ENCODE peak calls at places on chromosomes 12 and 14, in five cellular contexts. One of them, this sample, is unnamed.

GRCh38 chr14:105398726-105399440 is 545 bp downstream of the TEX22 start:
- ATAC-seq in upper lobe of right lung: peak; percentile 55
- ATAC-seq in left lung: peak; percentile 52
- ATAC-seq in right cardiac atrium: peak; percentile 68
- ATAC-seq in HepG2: peak; percentile 83
- ATAC-seq in this sample: peak; percentile 48

GRCh38 chr14:91755560-91755959 is 23.7 kb upstream of the CATSPERB start:
- ATAC-seq in upper lobe of right lung: peak; percentile 73
- ATAC-seq in left lung: peak; percentile 74
- ATAC-seq in right cardiac atrium: no peak
- ATAC-seq in HepG2: peak; percentile 73
- ATAC-seq in this sample: no peak

GRCh38 chr12:110923692-110924334 is 3.4 kb upstream of the MYL2 start:
- ATAC-seq in upper lobe of right lung: no peak
- ATAC-seq in left lung: no peak
- ATAC-seq in right cardiac atrium: no peak
- ATAC-seq in HepG2: no peak
- ATAC-seq in this sample: no peak

GRCh38 chr12:107302649-107303386 is 209.5 kb upstream of the CRY1 start:
- ATAC-seq in upper lobe of right lung: no peak
- ATAC-seq in left lung: no peak
- ATAC-seq in right cardiac atrium: no peak
- ATAC-seq in HepG2: no peak
- ATAC-seq in this sample: no peak

GRCh38 chr12:21773263-21773741 is 1.2 kb downstream of the KCNJ8 start:
- ATAC-seq in upper lobe of right lung: peak; percentile 47
- ATAC-seq in left lung: peak; percentile 30
- ATAC-seq in right cardiac atrium: peak; percentile 38
- ATAC-seq in HepG2: peak; percentile 76
- ATAC-seq in this sample: no peak

GRCh38 chr12:116508145-116509121 is 50.7 kb upstream of the MAP1LC3B2 start:
- ATAC-seq in upper lobe of right lung: peak; percentile 59
- ATAC-seq in left lung: peak; percentile 58
- ATAC-seq in right cardiac atrium: peak; percentile 74
- ATAC-seq in HepG2: no peak
- ATAC-seq in this sample: peak; percentile 70

GRCh38 chr12:76032043-76032981 is 736 bp upstream of the PHLDA1 start:
- ATAC-seq in upper lobe of right lung: peak; percentile 63
- ATAC-seq in left lung: peak; percentile 42
- ATAC-seq in right cardiac atrium: peak; percentile 56
- ATAC-seq in HepG2: peak; percentile 23
- ATAC-seq in this sample: peak; percentile 42

GRCh38 chr12:107545737-107546363 is 139.7 kb upstream of the PWP1 start:
- ATAC-seq in upper lobe of right lung: no peak
- ATAC-seq in left lung: no peak
- ATAC-seq in right cardiac atrium: no peak
- ATAC-seq in HepG2: no peak
- ATAC-seq in this sample: peak; percentile 31

GRCh38 chr12:79643821-79644220 is 46.9 kb downstream of the PAWR start:
- ATAC-seq in upper lobe of right lung: no peak
- ATAC-seq in left lung: no peak
- ATAC-seq in right cardiac atrium: no peak
- ATAC-seq in HepG2: peak; percentile 83
- ATAC-seq in this sample: no peak

GRCh38 chr12:115953031-115953430 is 324.5 kb downstream of the MED13L start:
- ATAC-seq in upper lobe of right lung: no peak
- ATAC-seq in left lung: no peak
- ATAC-seq in right cardiac atrium: no peak
- ATAC-seq in HepG2: peak; percentile 14
- ATAC-seq in this sample: no peak

GRCh38 chr12:51329742-51330141 is 5.8 kb upstream of the BIN2 start:
- ATAC-seq in upper lobe of right lung: no peak
- ATAC-seq in left lung: no peak
- ATAC-seq in right cardiac atrium: no peak
- ATAC-seq in HepG2: no peak
- ATAC-seq in this sample: no peak

GRCh38 chr14:93040443-93040842 is 75.3 kb downstream of the ITPK1 start:
- ATAC-seq in upper lobe of right lung: no peak
- ATAC-seq in left lung: no peak
- ATAC-seq in right cardiac atrium: peak; percentile 4
- ATAC-seq in HepG2: no peak
- ATAC-seq in this sample: peak; percentile 6

GRCh38 chr14:26332966-26333365 is 264.9 kb downstream of the NOVA1 start:
- ATAC-seq in upper lobe of right lung: no peak
- ATAC-seq in left lung: no peak
- ATAC-seq in right cardiac atrium: no peak
- ATAC-seq in HepG2: no peak
- ATAC-seq in this sample: peak; percentile 62

GRCh38 chr12:66453837-66454236 is 151.5 kb downstream of the HELB start:
- ATAC-seq in upper lobe of right lung: peak; percentile 29
- ATAC-seq in left lung: no peak
- ATAC-seq in right cardiac atrium: no peak
- ATAC-seq in HepG2: no peak
- ATAC-seq in this sample: no peak

GRCh38 chr12:1500095-1500801 is 94.1 kb downstream of the FBXL14 start:
- ATAC-seq in upper lobe of right lung: no peak
- ATAC-seq in left lung: no peak
- ATAC-seq in right cardiac atrium: peak; percentile 58
- ATAC-seq in HepG2: no peak
- ATAC-seq in this sample: no peak

GRCh38 chr14:98219638-98220037 is 1052.4 kb downstream of the BCL11B start:
- ATAC-seq in upper lobe of right lung: no peak
- ATAC-seq in left lung: no peak
- ATAC-seq in right cardiac atrium: no peak
- ATAC-seq in HepG2: no peak
- ATAC-seq in this sample: no peak

GRCh38 chr12:65656904-65657351 is 167.4 kb upstream of the HMGA2 start:
- ATAC-seq in upper lobe of right lung: no peak
- ATAC-seq in left lung: no peak
- ATAC-seq in right cardiac atrium: no peak
- ATAC-seq in HepG2: no peak
- ATAC-seq in this sample: no peak

GRCh38 chr14:21987937-21988336 is 314.3 kb upstream of the OR4E1 start:
- ATAC-seq in upper lobe of right lung: peak; percentile 65
- ATAC-seq in left lung: peak; percentile 19
- ATAC-seq in right cardiac atrium: peak; percentile 36
- ATAC-seq in HepG2: peak; percentile 94
- ATAC-seq in this sample: peak; percentile 48

GRCh38 chr12:89389755-89390661 is 37.7 kb upstream of the DUSP6 start:
- ATAC-seq in upper lobe of right lung: peak; percentile 88
- ATAC-seq in left lung: peak; percentile 83
- ATAC-seq in right cardiac atrium: peak; percentile 90
- ATAC-seq in HepG2: peak; percentile 77
- ATAC-seq in this sample: peak; percentile 65
- H3K4me3 ChIP-seq in upper lobe of right lung: no peak overlapping the region
- H3K4me3 ChIP-seq in left lung: no peak overlapping the region
- H3K4me3 ChIP-seq in right cardiac atrium: no peak overlapping the region
- H3K4me3 ChIP-seq in HepG2: peak overlapping the region; percentile 27
- H3K4me3 ChIP-seq in this sample: no peak overlapping the region

GRCh38 chr12:118238888-118239287 is 103.0 kb downstream of the PEBP1 start:
- ATAC-seq in upper lobe of right lung: no peak
- ATAC-seq in left lung: no peak
- ATAC-seq in right cardiac atrium: no peak
- ATAC-seq in HepG2: no peak
- ATAC-seq in this sample: no peak

GRCh38 chr12:118237908-118238307 is 102.0 kb downstream of the PEBP1 start:
- ATAC-seq in upper lobe of right lung: no peak
- ATAC-seq in left lung: no peak
- ATAC-seq in right cardiac atrium: no peak
- ATAC-seq in HepG2: no peak
- ATAC-seq in this sample: no peak

DNA sequence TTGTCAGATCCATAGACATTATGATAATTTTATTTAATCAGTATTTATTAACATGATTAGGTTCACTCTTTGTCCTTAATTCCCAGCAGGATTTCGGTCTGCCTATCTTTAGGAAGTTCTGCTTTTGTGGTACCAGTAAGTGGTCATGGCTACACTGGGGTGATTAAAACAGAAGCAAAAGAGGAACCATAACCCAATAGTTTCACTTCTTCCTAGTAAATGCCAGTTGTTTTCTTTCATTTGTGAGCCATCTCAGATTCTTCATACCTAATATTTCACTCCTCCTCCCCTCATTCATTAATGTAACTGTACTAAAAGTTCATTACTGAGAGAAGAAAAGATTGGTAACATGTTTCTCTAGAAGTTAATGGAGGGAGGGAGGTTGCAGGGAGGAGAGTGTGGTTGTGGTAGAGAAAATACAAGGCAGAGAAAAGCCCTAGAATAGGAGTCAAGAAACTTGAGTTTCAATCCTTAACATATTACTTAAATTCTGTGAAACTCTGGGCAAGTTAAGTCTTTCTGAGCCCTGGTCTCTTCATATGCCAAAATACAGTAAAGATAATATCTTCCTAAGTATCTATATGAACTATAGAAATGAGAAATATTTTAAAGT is 101.2 kb downstream of the PEBP1 start:
- ATAC-seq in upper lobe of right lung: peak; percentile 84
- ATAC-seq in left lung: peak; percentile 54
- ATAC-seq in right cardiac atrium: no peak
- ATAC-seq in HepG2: no peak
- ATAC-seq in this sample: no peak
- H3K4me3 ChIP-seq in upper lobe of right lung: no peak overlapping the region
- H3K4me3 ChIP-seq in left lung: no peak overlapping the region
- H3K4me3 ChIP-seq in right cardiac atrium: no peak overlapping the region
- H3K4me3 ChIP-seq in HepG2: no peak overlapping the region
- H3K4me3 ChIP-seq in this sample: no peak overlapping the region

GRCh38 chr12:98297557-98297956 is 217.8 kb upstream of the TMPO start:
- ATAC-seq in upper lobe of right lung: no peak
- ATAC-seq in left lung: no peak
- ATAC-seq in right cardiac atrium: no peak
- ATAC-seq in HepG2: no peak
- ATAC-seq in this sample: no peak
- H3K4me3 ChIP-seq in upper lobe of right lung: no peak overlapping the region
- H3K4me3 ChIP-seq in left lung: no peak overlapping the region
- H3K4me3 ChIP-seq in right cardiac atrium: no peak overlapping the region
- H3K4me3 ChIP-seq in HepG2: no peak overlapping the region
- H3K4me3 ChIP-seq in this sample: no peak overlapping the region

GRCh38 chr12:104358353-104359003 is 54.9 kb downstream of the EID3 start:
- ATAC-seq in upper lobe of right lung: peak; percentile 93
- ATAC-seq in left lung: peak; percentile 94
- ATAC-seq in right cardiac atrium: peak; percentile 72
- ATAC-seq in HepG2: peak; percentile 63
- ATAC-seq in this sample: peak; percentile 59
- H3K4me3 ChIP-seq in upper lobe of right lung: no peak overlapping the region
- H3K4me3 ChIP-seq in left lung: no peak overlapping the region
- H3K4me3 ChIP-seq in right cardiac atrium: no peak overlapping the region
- H3K4me3 ChIP-seq in HepG2: no peak overlapping the region
- H3K4me3 ChIP-seq in this sample: no peak overlapping the region

DNA sequence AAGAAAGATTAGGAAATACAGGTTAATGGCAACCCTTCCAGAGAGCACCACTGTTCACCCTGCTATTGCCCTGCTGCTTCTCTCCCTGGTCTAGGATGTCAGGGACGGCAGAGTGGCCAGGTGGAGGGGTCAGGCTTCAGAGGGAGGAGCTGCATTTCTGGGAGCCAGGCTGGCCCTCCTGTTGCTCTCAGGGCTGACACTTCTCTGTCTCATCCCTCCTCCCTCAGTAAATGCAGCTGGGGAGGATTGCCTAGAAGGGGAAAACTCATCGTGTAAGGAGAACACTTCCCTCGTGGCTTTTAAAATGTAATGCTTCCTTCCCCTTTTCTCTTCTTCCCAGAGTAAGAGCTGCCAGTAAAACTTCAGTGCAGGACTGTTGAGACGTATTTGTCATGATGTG is 20.8 kb downstream of the SUSD6 start:
- ATAC-seq in upper lobe of right lung: peak; percentile 48
- ATAC-seq in left lung: peak; percentile 8
- ATAC-seq in right cardiac atrium: peak; percentile 4
- ATAC-seq in HepG2: peak; percentile 24
- ATAC-seq in this sample: no peak
- H3K4me3 ChIP-seq in upper lobe of right lung: no peak overlapping the region
- H3K4me3 ChIP-seq in left lung: no peak overlapping the region
- H3K4me3 ChIP-seq in right cardiac atrium: no peak overlapping the region
- H3K4me3 ChIP-seq in HepG2: no peak overlapping the region
- H3K4me3 ChIP-seq in this sample: no peak overlapping the region

GRCh38 chr12:54126696-54127537 is 61.9 kb downstream of the SMUG1 start:
- ATAC-seq in upper lobe of right lung: peak; percentile 83
- ATAC-seq in left lung: peak; percentile 83
- ATAC-seq in right cardiac atrium: peak; percentile 93
- ATAC-seq in HepG2: no peak
- ATAC-seq in this sample: peak; percentile 87

GRCh38 chr12:54128466-54128865 is 60.3 kb downstream of the SMUG1 start:
- ATAC-seq in upper lobe of right lung: no peak
- ATAC-seq in left lung: no peak
- ATAC-seq in right cardiac atrium: no peak
- ATAC-seq in HepG2: no peak
- ATAC-seq in this sample: no peak

GRCh38 chr12:54127538-54128259 is 61.1 kb downstream of the SMUG1 start:
- ATAC-seq in upper lobe of right lung: peak; percentile 48
- ATAC-seq in left lung: no peak
- ATAC-seq in right cardiac atrium: peak; percentile 12
- ATAC-seq in HepG2: no peak
- ATAC-seq in this sample: peak; percentile 2

GRCh38 chr12:54129028-54129903 is 59.5 kb downstream of the SMUG1 start:
- ATAC-seq in upper lobe of right lung: no peak
- ATAC-seq in left lung: no peak
- ATAC-seq in right cardiac atrium: no peak
- ATAC-seq in HepG2: no peak
- ATAC-seq in this sample: no peak

DNA sequence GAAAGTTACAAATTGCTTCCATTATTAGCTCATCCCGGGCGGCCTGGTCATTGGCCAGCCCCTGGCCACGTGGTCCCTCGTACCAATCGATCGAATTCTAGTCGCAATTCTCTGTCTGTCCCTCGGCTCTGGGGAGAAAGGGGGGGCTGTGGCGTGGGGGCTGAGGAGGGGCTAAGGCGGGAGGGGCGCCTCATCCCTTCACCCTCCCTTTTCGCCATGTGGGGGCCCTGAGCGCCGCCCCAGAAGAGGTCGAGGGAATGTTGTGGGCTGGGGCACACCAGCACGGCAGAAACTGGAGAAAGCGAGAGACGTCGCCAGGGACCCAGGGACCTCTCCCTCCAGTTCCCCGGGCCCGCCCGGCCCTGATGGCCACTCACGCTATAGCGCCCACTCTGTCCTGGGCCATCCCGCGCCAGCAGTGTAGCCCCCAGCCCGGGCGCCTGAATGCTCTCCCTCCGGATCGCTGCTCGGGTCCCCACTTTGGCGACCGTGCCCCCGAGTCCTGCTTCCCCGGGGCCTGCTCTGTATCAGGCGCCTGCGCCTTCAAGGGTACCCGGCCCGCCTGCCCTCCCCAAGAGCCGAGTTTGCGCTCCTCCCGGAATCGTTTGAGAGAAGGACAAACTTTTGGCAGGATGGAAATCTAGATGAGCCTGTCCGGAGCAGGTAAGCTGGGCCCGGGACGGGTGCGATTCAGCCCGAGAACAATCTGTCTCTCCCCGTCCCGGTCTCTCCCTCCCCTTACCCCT is 62.7 kb downstream of the SMUG1 start:
- ATAC-seq in upper lobe of right lung: peak; percentile 59
- ATAC-seq in left lung: peak; percentile 61
- ATAC-seq in right cardiac atrium: peak; percentile 76
- ATAC-seq in HepG2: peak; percentile 44
- ATAC-seq in this sample: peak; percentile 80
- H3K4me3 ChIP-seq in upper lobe of right lung: peak overlapping the region; percentile 60
- H3K4me3 ChIP-seq in left lung: peak overlapping the region; percentile 35
- H3K4me3 ChIP-seq in right cardiac atrium: peak overlapping the region; percentile 65
- H3K4me3 ChIP-seq in HepG2: no peak overlapping the region
- H3K4me3 ChIP-seq in this sample: peak overlapping the region; percentile 88

This sample was measured in gastroesophageal sphincter.